ENCODE peak calls at places on chromosome 3, in seven cellular contexts. O, G, B, T, C, A and Y are unnamed samples.
A peak's percentile ranks its signal among the peaks of the same experiment; 100 is the strongest.

GRCh38 chr3:129587061-129587460 is 19.4 kb downstream of the PLXND1 start:
- DNase-seq in O (no peak), G (no peak), B (no peak), T (peak; percentile 42), C (no peak), A (no peak), Y (no peak)

GRCh38 chr3:78814893-78815562 is 952.8 kb downstream of the ROBO1 start:
- DNase-seq in O (no peak), G (no peak), B (no peak), T (no peak), C (no peak), A (no peak), Y (no peak)

GRCh38 chr3:197256836-197257444 is 41.5 kb downstream of the DLG1 start:
- DNase-seq in O (peak; percentile 17), G (no peak), B (peak; percentile 38), T (peak; percentile 22), C (peak; percentile 24), A (no peak), Y (no peak)

GRCh38 chr3:40766396-40766795 is 241.6 kb downstream of the ZNF621 start:
- DNase-seq in O (no peak), G (no peak), B (no peak), T (no peak), C (no peak), A (no peak), Y (no peak)

GRCh38 chr3:154745925-154746324 is 315.9 kb upstream of the GPR149 start:
- DNase-seq in O (no peak), G (no peak), B (no peak), T (no peak), C (no peak), A (no peak), Y (no peak)

GRCh38 chr3:5010706-5011554 is 31.7 kb downstream of the BHLHE40 start:
- DNase-seq in O (no peak), G (no peak), B (peak; percentile 38), T (no peak), C (no peak), A (no peak), Y (no peak)

GRCh38 chr3:170644711-170645110 is 58.8 kb upstream of the SLC7A14 start:
- DNase-seq in O (no peak), G (no peak), B (no peak), T (no peak), C (no peak), A (no peak), Y (no peak)

GRCh38 chr3:148902173-148902791 is 37.2 kb downstream of the CPA3 start:
- DNase-seq in O (peak; percentile 73), G (no peak), B (no peak), T (peak; percentile 6), C (no peak), A (no peak), Y (peak; percentile 90)

GRCh38 chr3:27923349-27924068 is 201.4 kb upstream of the EOMES start:
- DNase-seq in O (no peak), G (no peak), B (no peak), T (no peak), C (no peak), A (no peak), Y (no peak)

GRCh38 chr3:74351213-74351612 is 263.2 kb downstream of the CNTN3 start:
- DNase-seq in O (no peak), G (no peak), B (no peak), T (no peak), C (no peak), A (no peak), Y (no peak)